ENCODE peak calls at places on chromosomes 16 and 17, in eight cellular contexts. B, X, P, F, M, W, O and I are unnamed samples.

GRCh38 chr17:40190197-40191021 is 13.1 kb downstream of the RAPGEFL1 start:
- DNase-seq in B (no peak), X (peak), P (no peak), F (peak), M (no peak), W (no peak), O (no peak), I (no peak)

GRCh38 chr17:63966646-63967265 is 6.0 kb downstream of the SCN4A start:
- DNase-seq in B (no peak), X (no peak), P (no peak), F (no peak), M (no peak), W (no peak), O (no peak), I (no peak)

GRCh38 chr17:29835438-29836351 is 94.3 kb downstream of the SSH2 start:
- DNase-seq in B (no peak), X (peak), P (no peak), F (no peak), M (no peak), W (no peak), O (no peak), I (no peak)

GRCh38 chr17:66889480-66890230 is 54.7 kb downstream of the CACNG5 start:
- DNase-seq in B (no peak), X (peak), P (no peak), F (no peak), M (no peak), W (no peak), O (no peak), I (no peak)

GRCh38 chr17:78484300-78485159 is 92.7 kb downstream of the DNAH17 start:
- DNase-seq in B (no peak), X (no peak), P (peak), F (no peak), M (no peak), W (no peak), O (no peak), I (no peak)

GRCh38 chr16:88912556-88912955 is 46.1 kb upstream of the PABPN1L start:
- DNase-seq in B (no peak), X (no peak), P (no peak), F (no peak), M (no peak), W (no peak), O (no peak), I (no peak)

GRCh38 chr17:28897769-28898259 is 281 bp upstream of the FLOT2 start:
- DNase-seq in B (no peak), X (no peak), P (no peak), F (no peak), M (no peak), W (no peak), O (no peak), I (no peak)

GRCh38 chr16:82630688-82631087 is 3.9 kb downstream of the CDH13 start:
- DNase-seq in B (no peak), X (peak), P (no peak), F (no peak), M (no peak), W (no peak), O (no peak), I (no peak)

GRCh38 chr17:40419559-40420331 is 2.0 kb upstream of the TOP2A start:
- DNase-seq in B (peak), X (no peak), P (no peak), F (no peak), M (no peak), W (no peak), O (no peak), I (peak)

GRCh38 chr16:12661656-12662172 is 142.0 kb downstream of the CPPED1 start:
- DNase-seq in B (no peak), X (no peak), P (no peak), F (no peak), M (no peak), W (no peak), O (no peak), I (no peak)

GRCh38 chr17:63910096-63910495 is 962 bp downstream of the CSHL1 start:
- DNase-seq in B (no peak), X (no peak), P (no peak), F (no peak), M (no peak), W (no peak), O (no peak), I (no peak)

GRCh38 chr16:17070882-17071592 is 399.7 kb downstream of the XYLT1 start:
- DNase-seq in B (no peak), X (peak), P (no peak), F (no peak), M (peak), W (no peak), O (peak), I (no peak)

GRCh38 chr17:75605790-75606189 is 18.2 kb downstream of the MYO15B start:
- DNase-seq in B (no peak), X (no peak), P (no peak), F (peak), M (no peak), W (no peak), O (no peak), I (no peak)

GRCh38 chr17:76088041-76088867 is 9.3 kb downstream of the ZACN start:
- DNase-seq in B (no peak), X (no peak), P (no peak), F (no peak), M (no peak), W (no peak), O (no peak), I (peak)

GRCh38 chr17:2803971-2804370 is 7.7 kb downstream of the RAP1GAP2 start:
- DNase-seq in B (no peak), X (no peak), P (no peak), F (no peak), M (peak), W (no peak), O (no peak), I (no peak)

GRCh38 chr16:87607223-87607622 is 4.9 kb downstream of the JPH3 start:
- DNase-seq in B (no peak), X (no peak), P (no peak), F (no peak), M (no peak), W (no peak), O (no peak), I (no peak)

GRCh38 chr17:14772776-14773175 is 471.9 kb downstream of the HS3ST3B1 start:
- DNase-seq in B (no peak), X (no peak), P (no peak), F (no peak), M (no peak), W (no peak), O (no peak), I (no peak)

GRCh38 chr17:12623220-12623848 is 42.4 kb upstream of the MYOCD start:
- DNase-seq in B (no peak), X (no peak), P (no peak), F (no peak), M (peak), W (no peak), O (no peak), I (no peak)

GRCh38 chr17:1752425-1752941 is 9.4 kb upstream of the SERPINF1 start:
- DNase-seq in B (no peak), X (peak), P (peak), F (no peak), M (no peak), W (no peak), O (no peak), I (no peak)

GRCh38 chr17:2137342-2138098 is 82.6 kb downstream of the HIC1 start:
- DNase-seq in B (no peak), X (peak), P (peak), F (no peak), M (no peak), W (no peak), O (no peak), I (no peak)

GRCh38 chr17:65243838-65244237 is 106.7 kb downstream of the RGS9 start:
- DNase-seq in B (no peak), X (peak), P (peak), F (no peak), M (peak), W (no peak), O (no peak), I (peak)

GRCh38 chr17:76399175-76400172 is 15.1 kb downstream of the SPHK1 start:
- DNase-seq in B (no peak), X (no peak), P (no peak), F (no peak), M (no peak), W (no peak), O (no peak), I (no peak)

GRCh38 chr17:33381201-33381600 is 88.1 kb upstream of the ASIC2 start:
- DNase-seq in B (no peak), X (no peak), P (no peak), F (no peak), M (no peak), W (no peak), O (no peak), I (no peak)

GRCh38 chr17:56440391-56440790 is 153.1 kb upstream of the NOG start:
- DNase-seq in B (no peak), X (peak), P (no peak), F (no peak), M (no peak), W (no peak), O (no peak), I (no peak)

GRCh38 chr17:76550712-76551615 is 11.1 kb downstream of the PRCD start:
- DNase-seq in B (no peak), X (peak), P (no peak), F (no peak), M (no peak), W (no peak), O (no peak), I (no peak)

GRCh38 chr17:57021226-57021940 is 43.5 kb downstream of the SCPEP1 start:
- DNase-seq in B (no peak), X (peak), P (no peak), F (no peak), M (no peak), W (no peak), O (no peak), I (no peak)

GRCh38 chr16:81873843-81874752 is 95.0 kb downstream of the PLCG2 start:
- DNase-seq in B (no peak), X (peak), P (peak), F (peak), M (peak), W (peak), O (peak), I (no peak)

GRCh38 chr16:86355538-86355937 is 154.8 kb upstream of the FOXF1 start:
- DNase-seq in B (no peak), X (no peak), P (peak), F (no peak), M (no peak), W (no peak), O (no peak), I (no peak)

GRCh38 chr17:63516910-63517824 is 6.0 kb upstream of the KCNH6 start:
- DNase-seq in B (no peak), X (peak), P (peak), F (no peak), M (no peak), W (no peak), O (no peak), I (no peak)

GRCh38 chr16:1348441-1348840 is 3.2 kb downstream of the TSR3 start:
- DNase-seq in B (no peak), X (no peak), P (no peak), F (no peak), M (no peak), W (no peak), O (no peak), I (no peak)

GRCh38 chr16:57478396-57479024 is 7.8 kb downstream of the DOK4 start:
- DNase-seq in B (no peak), X (no peak), P (no peak), F (no peak), M (no peak), W (no peak), O (no peak), I (no peak)